ENCODE peak calls at places on chromosomes 12 and 14, in ten cellular contexts. J, I, Y, K, U, P, C, D, G and L are unnamed samples.

GRCh38 chr14:100555436-100556067 is 31.7 kb downstream of the BEGAIN start:
- DNase-seq in J (no peak), I (no peak), Y (no peak), K (no peak), U (no peak), P (no peak), C (no peak), D (no peak), G (no peak), L (no peak)

GRCh38 chr12:8950702-8951478 is 1.4 kb upstream of the M6PR start:
- DNase-seq in J (peak; percentile 70), I (no peak), Y (no peak), K (no peak), U (no peak), P (no peak), C (no peak), D (no peak), G (no peak), L (no peak)

GRCh38 chr12:132596016-132596415 is 14.4 kb downstream of the LRCOL1 start:
- DNase-seq in J (no peak), I (peak; percentile 20), Y (no peak), K (no peak), U (no peak), P (peak; percentile 7), C (no peak), D (no peak), G (no peak), L (peak; percentile 66)

GRCh38 chr14:25113394-25113793 is 63.4 kb upstream of the STXBP6 start:
- DNase-seq in J (no peak), I (no peak), Y (no peak), K (no peak), U (no peak), P (no peak), C (no peak), D (no peak), G (no peak), L (no peak)

GRCh38 chr14:69268763-69269162 is 8.8 kb downstream of the GALNT16 start:
- DNase-seq in J (no peak), I (peak; percentile 73), Y (no peak), K (no peak), U (no peak), P (no peak), C (no peak), D (no peak), G (no peak), L (no peak)

GRCh38 chr14:68951051-68951797 is 27.9 kb downstream of the ACTN1 start:
- DNase-seq in J (no peak), I (peak; percentile 100), Y (no peak), K (no peak), U (no peak), P (peak; percentile 87), C (no peak), D (no peak), G (no peak), L (no peak)

GRCh38 chr12:104365921-104366410 is 62.4 kb downstream of the EID3 start:
- DNase-seq in J (no peak), I (no peak), Y (no peak), K (no peak), U (no peak), P (no peak), C (no peak), D (no peak), G (no peak), L (no peak)

GRCh38 chr14:64812412-64812811 is 67.3 kb downstream of the SPTB start:
- DNase-seq in J (peak; percentile 45), I (peak; percentile 71), Y (no peak), K (peak; percentile 36), U (peak; percentile 8), P (peak; percentile 52), C (no peak), D (peak; percentile 16), G (peak; percentile 90), L (peak; percentile 81)

GRCh38 chr12:19223018-19223417 is 93.5 kb downstream of the PLEKHA5 start:
- DNase-seq in J (no peak), I (peak; percentile 49), Y (no peak), K (no peak), U (no peak), P (no peak), C (no peak), D (peak; percentile 3), G (peak; percentile 27), L (no peak)